ENCODE peak calls at places on chromosome 20, in four cellular contexts. L is IMR-90; E is CD4-positive, alpha-beta T cell; I is RWPE1. D is an unnamed sample.

GRCh38 chr20:56247954-56248782 is at the start of gene MC3R:
- DNase-seq in I (peak; percentile 75), E (peak; percentile 22), L (peak; percentile 30), D (peak; percentile 3)

GRCh38 chr20:63501818-63502670 is 3.2 kb upstream of the EEF1A2 start:
- DNase-seq in L (peak; percentile 16), E (no peak), I (peak; percentile 70), D (no peak)

GRCh38 chr20:19449051-19449450 is 236.6 kb downstream of the SLC24A3 start:
- DNase-seq in L (no peak), I (no peak), E (no peak), D (no peak)

GRCh38 chr20:23235173-23236027 is 115.2 kb upstream of the NXT1 start:
- DNase-seq in I (peak; percentile 71), E (no peak), L (peak; percentile 54), D (peak; percentile 8)

GRCh38 chr20:2751347-2751867 is 49.0 kb downstream of the CPXM1 start:
- DNase-seq in I (no peak), L (no peak), E (no peak), D (no peak)

GRCh38 chr20:11581271-11581670 is 336.4 kb upstream of the BTBD3 start:
- DNase-seq in L (no peak), E (no peak), I (no peak), D (no peak)

GRCh38 chr20:61953789-61954125 is 111.9 kb downstream of the TAF4 start:
- DNase-seq in E (no peak), L (no peak), I (no peak), D (no peak)

GRCh38 chr20:56411759-56412472 is at the start of gene CASS4:
- DNase-seq in E (peak; percentile 17), L (peak; percentile 89), I (no peak), D (no peak)

GRCh38 chr20:19935842-19936241 is 81.3 kb upstream of the NAA20 start:
- DNase-seq in E (no peak), L (no peak), I (peak; percentile 42), D (peak; percentile 70)

GRCh38 chr20:63947638-63948456 is 8.4 kb downstream of the UCKL1 start:
- DNase-seq in I (no peak), L (no peak), E (peak; percentile 38), D (no peak)

GRCh38 chr20:38528167-38528566 is 52.8 kb upstream of the ADIG start:
- DNase-seq in E (no peak), L (no peak), I (no peak), D (no peak)

GRCh38 chr20:21513881-21514540 is at the start of gene NKX2-2:
- DNase-seq in E (no peak), L (no peak), I (no peak), D (no peak)

GRCh38 chr20:3818155-3819151 is 1.9 kb upstream of the AP5S1 start:
- DNase-seq in I (peak; percentile 58), E (no peak), L (peak; percentile 87), D (no peak)

GRCh38 chr20:13515796-13516533 is 122.8 kb downstream of the TASP1 start:
- DNase-seq in I (no peak), L (peak; percentile 52), E (no peak), D (no peak)

GRCh38 chr20:25296094-25297093 is 48.5 kb downstream of the PYGB start:
- DNase-seq in L (peak; percentile 24), I (no peak), E (peak; percentile 18), D (no peak)

GRCh38 chr20:21106171-21106694 is at the start of gene LINC00237:
- DNase-seq in L (no peak), E (no peak), I (no peak), D (no peak)

GRCh38 chr20:51206032-51206662 is 183.2 kb upstream of the KCNG1 start:
- DNase-seq in L (no peak), E (no peak), I (peak; percentile 59), D (no peak)

GRCh38 chr20:41245086-41245707 is 72.3 kb downstream of the ZHX3 start:
- DNase-seq in I (no peak), L (peak; percentile 42), E (no peak), D (no peak)

GRCh38 chr20:7285918-7286556 is 518.6 kb downstream of the BMP2 start:
- DNase-seq in I (peak; percentile 65), L (peak; percentile 75), E (no peak), D (no peak)

GRCh38 chr20:21517566-21518277 is 3.9 kb upstream of the NKX2-2 start:
- DNase-seq in L (no peak), I (no peak), E (no peak), D (no peak)

GRCh38 chr20:64084209-64085152 is at the start of gene LKAAEAR1:
- DNase-seq in L (no peak), I (no peak), E (no peak), D (no peak)

GRCh38 chr20:3716195-3716834 is 3.9 kb upstream of the SIGLEC1 start:
- DNase-seq in I (peak; percentile 52), E (no peak), L (peak; percentile 37), D (no peak)

GRCh38 chr20:2386516-2387179 is 5.9 kb downstream of the TGM6 start:
- DNase-seq in I (peak; percentile 94), E (no peak), L (peak; percentile 38), D (peak; percentile 78)

GRCh38 chr20:1718604-1719384 is 61.2 kb upstream of the SIRPG start:
- DNase-seq in E (no peak), I (peak; percentile 85), L (peak; percentile 46), D (peak; percentile 94)

GRCh38 chr20:10427060-10427692 is 6.8 kb downstream of the MKKS start:
- DNase-seq in E (peak; percentile 41), I (peak; percentile 35), L (peak; percentile 74), D (no peak)

GRCh38 chr20:41248371-41249024 is 69.0 kb downstream of the ZHX3 start:
- DNase-seq in I (peak; percentile 53), L (no peak), E (no peak), D (no peak)

GRCh38 chr20:57417051-57417689 is 26.0 kb downstream of the RBM38 start:
- DNase-seq in L (no peak), E (no peak), I (no peak), D (no peak)
- H3K27ac ChIP-seq in L (no peak overlapping the region), E (no peak overlapping the region), I (no peak overlapping the region), D (no peak overlapping the region)

GRCh38 chr20:32231245-32231644 is 23.6 kb downstream of the POFUT1 start:
- DNase-seq in I (no peak), L (peak; percentile 10), E (no peak), D (no peak)
- H3K27ac ChIP-seq in I (no peak overlapping the region), L (no peak overlapping the region), E (peak overlapping the region; percentile 36), D (no peak overlapping the region)

GRCh38 chr20:47711046-47711752 is 74.1 kb downstream of the SULF2 start:
- DNase-seq in L (no peak), I (no peak), E (no peak), D (no peak)
- H3K27ac ChIP-seq in L (no peak overlapping the region), I (peak overlapping the region; percentile 44), E (no peak overlapping the region), D (no peak overlapping the region)

GRCh38 chr20:48359692-48360337 is 468.0 kb downstream of the PREX1 start:
- DNase-seq in L (no peak), I (no peak), E (no peak), D (no peak)

GRCh38 chr20:48357714-48358113 is 470.1 kb downstream of the PREX1 start:
- DNase-seq in L (no peak), E (no peak), I (no peak), D (no peak)

GRCh38 chr20:48364055-48364454 is 463.7 kb downstream of the PREX1 start:
- DNase-seq in I (no peak), L (no peak), E (no peak), D (no peak)

GRCh38 chr20:48358176-48358575 is 469.6 kb downstream of the PREX1 start:
- DNase-seq in E (no peak), I (no peak), L (no peak), D (no peak)

GRCh38 chr20:48360338-48360698 is 467.5 kb downstream of the PREX1 start:
- DNase-seq in L (no peak), I (no peak), E (no peak), D (no peak)
- H3K27ac ChIP-seq in L (no peak overlapping the region), I (no peak overlapping the region), E (no peak overlapping the region), D (no peak overlapping the region)

DNA sequence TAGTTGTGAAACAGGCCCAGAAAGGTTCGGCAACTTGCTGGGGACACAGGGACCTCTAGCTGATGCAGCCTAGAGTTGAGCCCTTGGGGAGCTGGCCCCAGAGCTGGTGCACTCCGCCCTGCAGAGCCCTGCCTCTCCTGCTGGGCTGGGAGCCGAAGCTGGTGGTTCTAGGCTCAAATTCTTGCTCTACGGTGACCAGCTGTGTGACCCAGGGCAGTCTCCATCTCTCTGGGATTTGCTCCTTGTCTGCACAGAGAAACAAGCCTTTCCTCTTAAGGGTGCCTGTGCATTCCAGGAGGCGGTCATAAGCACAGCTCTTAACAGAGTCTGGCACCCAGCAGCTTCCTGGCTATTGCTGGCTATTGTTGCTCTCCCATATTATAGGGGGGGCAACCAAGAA is 47.4 kb downstream of the RBM38 start:
- DNase-seq in E (no peak), L (no peak), I (no peak), D (no peak)
- H3K27ac ChIP-seq in E (no peak overlapping the region), L (no peak overlapping the region), I (no peak overlapping the region), D (no peak overlapping the region)

GRCh38 chr20:34526466-34526865 is 10.2 kb downstream of the DYNLRB1 start:
- DNase-seq in I (no peak), E (no peak), L (peak; percentile 33), D (no peak)

GRCh38 chr20:34527016-34527415 is 10.8 kb downstream of the DYNLRB1 start:
- DNase-seq in I (no peak), E (no peak), L (no peak), D (no peak)

GRCh38 chr20:34525709-34526416 is 9.6 kb downstream of the DYNLRB1 start:
- DNase-seq in E (no peak), L (peak; percentile 100), I (peak; percentile 100), D (peak; percentile 99)

GRCh38 chr20:34524426-34524825 is 8.2 kb downstream of the DYNLRB1 start:
- DNase-seq in L (no peak), I (no peak), E (no peak), D (no peak)

GRCh38 chr20:34525342-34525708 is 9.1 kb downstream of the DYNLRB1 start:
- DNase-seq in I (no peak), E (no peak), L (no peak), D (no peak)
- H3K27ac ChIP-seq in I (peak overlapping the region; percentile 90), E (no peak overlapping the region), L (peak overlapping the region; percentile 86), D (peak overlapping the region; percentile 73)

GRCh38 chr20:44866703-44867335 is 18.7 kb upstream of the YWHAB start:
- DNase-seq in L (no peak), I (no peak), E (no peak), D (no peak)
- H3K27ac ChIP-seq in L (no peak overlapping the region), I (no peak overlapping the region), E (no peak overlapping the region), D (no peak overlapping the region)

GRCh38 chr20:57757767-57758166 is 48.0 kb upstream of the PMEPA1 start:
- DNase-seq in L (no peak), I (no peak), E (no peak), D (no peak)
- H3K27ac ChIP-seq in L (no peak overlapping the region), I (no peak overlapping the region), E (no peak overlapping the region), D (no peak overlapping the region)

GRCh38 chr20:45051497-45052060 is 49.3 kb downstream of the KCNS1 start:
- DNase-seq in E (no peak), L (no peak), I (no peak), D (no peak)
- H3K27ac ChIP-seq in E (no peak overlapping the region), L (no peak overlapping the region), I (no peak overlapping the region), D (no peak overlapping the region)

GRCh38 chr20:47612670-47613069 is 111.0 kb downstream of the NCOA3 start:
- DNase-seq in E (no peak), I (no peak), L (no peak), D (no peak)

GRCh38 chr20:47610945-47611250 is 109.2 kb downstream of the NCOA3 start:
- DNase-seq in E (no peak), I (no peak), L (no peak), D (no peak)

GRCh38 chr20:47611785-47612184 is 110.1 kb downstream of the NCOA3 start:
- DNase-seq in I (no peak), E (no peak), L (no peak), D (no peak)

GRCh38 chr20:47618479-47618878 is 116.8 kb downstream of the NCOA3 start:
- DNase-seq in L (no peak), E (no peak), I (no peak), D (no peak)

GRCh38 chr20:47614703-47615309 is 113.1 kb downstream of the NCOA3 start:
- DNase-seq in I (no peak), E (no peak), L (no peak), D (no peak)
- H3K27ac ChIP-seq in I (no peak overlapping the region), E (no peak overlapping the region), L (no peak overlapping the region), D (no peak overlapping the region)